ENCODE peak calls at places on chromosomes 7 and 10, in four cellular contexts. One of them, this sample, is unnamed.

GRCh38 chr7:116259821-116260440 is 49.6 kb downstream of the TES start:
- DNase-seq in heart right ventricle: no peak
- DNase-seq in AG04450: no peak
- DNase-seq in upper lobe of right lung: no peak
- DNase-seq in this sample: peak

GRCh38 chr10:6347391-6347951 is 144.7 kb downstream of the PFKFB3 start:
- DNase-seq in heart right ventricle: no peak
- DNase-seq in AG04450: no peak
- DNase-seq in upper lobe of right lung: no peak
- DNase-seq in this sample: no peak

GRCh38 chr7:57579454-57579853 is 129.5 kb downstream of the ZNF716 start:
- DNase-seq in heart right ventricle: no peak
- DNase-seq in AG04450: no peak
- DNase-seq in upper lobe of right lung: no peak
- DNase-seq in this sample: no peak

GRCh38 chr10:111130471-111130870 is 53.6 kb downstream of the ADRA2A start:
- DNase-seq in heart right ventricle: no peak
- DNase-seq in AG04450: no peak
- DNase-seq in upper lobe of right lung: no peak
- DNase-seq in this sample: no peak

GRCh38 chr10:132681858-132682755 is 103.8 kb downstream of the NKX6-2 start:
- DNase-seq in heart right ventricle: no peak
- DNase-seq in AG04450: no peak
- DNase-seq in upper lobe of right lung: peak
- DNase-seq in this sample: no peak

GRCh38 chr7:90655566-90655965 is 59.4 kb downstream of the CDK14 start:
- DNase-seq in heart right ventricle: no peak
- DNase-seq in AG04450: peak
- DNase-seq in upper lobe of right lung: no peak
- DNase-seq in this sample: peak

GRCh38 chr10:72740526-72740925 is 48.6 kb downstream of the MCU start:
- DNase-seq in heart right ventricle: peak
- DNase-seq in AG04450: no peak
- DNase-seq in upper lobe of right lung: no peak
- DNase-seq in this sample: peak

GRCh38 chr10:68992721-68993440 is 4.3 kb downstream of the KIFBP start:
- DNase-seq in heart right ventricle: peak
- DNase-seq in AG04450: peak
- DNase-seq in upper lobe of right lung: no peak
- DNase-seq in this sample: peak

GRCh38 chr7:142885311-142886230 is at the start of gene TRPV6:
- DNase-seq in heart right ventricle: no peak
- DNase-seq in AG04450: no peak
- DNase-seq in upper lobe of right lung: peak
- DNase-seq in this sample: no peak

GRCh38 chr10:113060221-113061053 is 110.4 kb downstream of the TCF7L2 start:
- DNase-seq in heart right ventricle: peak
- DNase-seq in AG04450: no peak
- DNase-seq in upper lobe of right lung: no peak
- DNase-seq in this sample: no peak

GRCh38 chr10:122126763-122127659 is 138.0 kb downstream of the TACC2 start:
- DNase-seq in heart right ventricle: no peak
- DNase-seq in AG04450: peak
- DNase-seq in upper lobe of right lung: no peak
- DNase-seq in this sample: peak

GRCh38 chr10:88045116-88045515 is 181.7 kb downstream of the PTEN start:
- DNase-seq in heart right ventricle: no peak
- DNase-seq in AG04450: no peak
- DNase-seq in upper lobe of right lung: no peak
- DNase-seq in this sample: no peak

GRCh38 chr10:1208376-1209311 is 152.5 kb downstream of the WDR37 start:
- DNase-seq in heart right ventricle: no peak
- DNase-seq in AG04450: no peak
- DNase-seq in upper lobe of right lung: peak
- DNase-seq in this sample: no peak

GRCh38 chr7:130356121-130356759 is 11.6 kb downstream of the CPA5 start:
- DNase-seq in heart right ventricle: peak
- DNase-seq in AG04450: peak
- DNase-seq in upper lobe of right lung: no peak
- DNase-seq in this sample: peak

GRCh38 chr10:77872151-77872946 is 54.2 kb downstream of the DLG5 start:
- DNase-seq in heart right ventricle: no peak
- DNase-seq in AG04450: no peak
- DNase-seq in upper lobe of right lung: no peak
- DNase-seq in this sample: no peak

GRCh38 chr10:112565434-112566053 is 118.5 kb downstream of the VTI1A start:
- DNase-seq in heart right ventricle: no peak
- DNase-seq in AG04450: peak
- DNase-seq in upper lobe of right lung: no peak
- DNase-seq in this sample: no peak

GRCh38 chr7:55476852-55477780 is 95.2 kb downstream of the VOPP1 start:
- DNase-seq in heart right ventricle: no peak
- DNase-seq in AG04450: no peak
- DNase-seq in upper lobe of right lung: no peak
- DNase-seq in this sample: no peak

GRCh38 chr10:35598379-35598778 is 6.8 kb upstream of the GJD4 start:
- DNase-seq in heart right ventricle: no peak
- DNase-seq in AG04450: no peak
- DNase-seq in upper lobe of right lung: no peak
- DNase-seq in this sample: no peak

GRCh38 chr10:123538401-123539320 is 127.5 kb upstream of the GPR26 start:
- DNase-seq in heart right ventricle: no peak
- DNase-seq in AG04450: no peak
- DNase-seq in upper lobe of right lung: no peak
- DNase-seq in this sample: no peak

GRCh38 chr7:27153526-27153925 is 1.1 kb upstream of the HOXA3 start:
- DNase-seq in heart right ventricle: no peak
- DNase-seq in AG04450: no peak
- DNase-seq in upper lobe of right lung: no peak
- DNase-seq in this sample: no peak

GRCh38 chr10:69709366-69709941 is 79.4 kb downstream of the FAM241B start:
- DNase-seq in heart right ventricle: no peak
- DNase-seq in AG04450: no peak
- DNase-seq in upper lobe of right lung: no peak
- DNase-seq in this sample: no peak

GRCh38 chr10:76244061-76244686 is 812.8 kb downstream of the LRMDA start:
- DNase-seq in heart right ventricle: no peak
- DNase-seq in AG04450: no peak
- DNase-seq in upper lobe of right lung: no peak
- DNase-seq in this sample: no peak

GRCh38 chr7:120190109-120190508 is 82.9 kb upstream of the KCND2 start:
- DNase-seq in heart right ventricle: no peak
- DNase-seq in AG04450: no peak
- DNase-seq in upper lobe of right lung: no peak
- DNase-seq in this sample: no peak

GRCh38 chr7:80224416-80224815 is 89.8 kb downstream of the GNAI1 start:
- DNase-seq in heart right ventricle: no peak
- DNase-seq in AG04450: no peak
- DNase-seq in upper lobe of right lung: no peak
- DNase-seq in this sample: no peak
- H3K4me3 ChIP-seq in heart right ventricle: no peak
- H3K4me3 ChIP-seq in AG04450: no peak
- H3K4me3 ChIP-seq in upper lobe of right lung: no peak
- H3K4me3 ChIP-seq in this sample: no peak

GRCh38 chr7:6516387-6516983 is 34.8 kb downstream of the GRID2IP start:
- DNase-seq in heart right ventricle: peak
- DNase-seq in AG04450: peak
- DNase-seq in upper lobe of right lung: peak
- DNase-seq in this sample: peak
- H3K4me3 ChIP-seq in heart right ventricle: peak
- H3K4me3 ChIP-seq in AG04450: no peak
- H3K4me3 ChIP-seq in upper lobe of right lung: peak
- H3K4me3 ChIP-seq in this sample: peak

GRCh38 chr7:127759945-127760421 is 108.0 kb downstream of the SND1 start:
- DNase-seq in heart right ventricle: no peak
- DNase-seq in AG04450: no peak
- DNase-seq in upper lobe of right lung: no peak
- DNase-seq in this sample: no peak

GRCh38 chr7:127758105-127758504 is 106.1 kb downstream of the SND1 start:
- DNase-seq in heart right ventricle: no peak
- DNase-seq in AG04450: no peak
- DNase-seq in upper lobe of right lung: no peak
- DNase-seq in this sample: no peak

GRCh38 chr7:127761196-127761595 is 109.2 kb downstream of the SND1 start:
- DNase-seq in heart right ventricle: no peak
- DNase-seq in AG04450: no peak
- DNase-seq in upper lobe of right lung: no peak
- DNase-seq in this sample: no peak

GRCh38 chr7:127760436-127761031 is 108.5 kb downstream of the SND1 start:
- DNase-seq in heart right ventricle: no peak
- DNase-seq in AG04450: no peak
- DNase-seq in upper lobe of right lung: no peak
- DNase-seq in this sample: no peak

GRCh38 chr7:127758845-127759244 is 106.9 kb downstream of the SND1 start:
- DNase-seq in heart right ventricle: no peak
- DNase-seq in AG04450: no peak
- DNase-seq in upper lobe of right lung: no peak
- DNase-seq in this sample: no peak
- H3K4me3 ChIP-seq in heart right ventricle: no peak
- H3K4me3 ChIP-seq in AG04450: no peak
- H3K4me3 ChIP-seq in upper lobe of right lung: no peak
- H3K4me3 ChIP-seq in this sample: no peak

DNA sequence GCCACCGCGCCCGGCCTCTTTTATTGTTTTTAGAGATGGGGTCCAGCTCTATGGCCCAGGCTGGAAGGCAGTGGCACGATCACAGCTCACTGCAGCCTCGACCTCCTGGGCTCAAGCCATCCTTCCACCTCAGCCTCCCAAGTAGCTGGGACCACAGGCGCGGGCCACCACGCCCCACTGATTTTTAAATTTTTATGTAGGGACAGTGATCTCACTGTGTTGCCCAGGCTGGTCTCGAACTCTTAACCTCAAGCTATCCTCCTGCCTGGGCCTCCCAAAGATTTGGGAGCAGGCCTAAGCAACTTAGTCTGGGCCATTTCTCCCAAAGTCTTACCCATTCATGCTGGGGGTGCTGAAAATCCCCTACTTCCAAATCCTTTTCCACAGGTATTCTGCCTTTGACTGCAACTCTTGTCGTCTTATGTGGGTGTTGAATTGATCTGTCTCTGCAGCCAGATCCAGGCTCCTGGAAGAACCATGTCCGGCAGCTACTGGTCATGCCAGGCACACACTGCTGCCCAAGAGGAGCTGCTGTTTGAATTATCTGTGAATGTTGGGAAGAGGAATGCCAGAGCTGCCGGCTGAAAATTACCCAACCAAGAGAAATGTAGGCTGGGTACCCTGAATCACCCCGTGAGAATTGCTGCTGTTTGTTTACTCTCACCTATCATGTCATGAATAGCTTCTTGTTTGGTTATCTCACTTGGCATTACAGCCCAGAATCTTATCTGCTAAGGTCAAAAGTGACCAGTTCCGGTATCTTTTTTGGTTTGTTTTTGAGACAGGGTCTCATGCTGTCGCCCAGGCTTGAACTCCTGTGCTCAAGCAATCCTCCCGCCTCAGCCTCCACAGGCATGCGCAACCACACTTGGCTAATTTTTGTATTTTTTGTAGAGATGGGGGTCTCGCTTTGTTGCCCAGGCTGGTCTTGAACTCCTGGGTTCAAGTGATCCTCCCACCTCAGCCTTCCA is 1.1 kb downstream of the ZDHHC4 start:
- DNase-seq in heart right ventricle: no peak
- DNase-seq in AG04450: no peak
- DNase-seq in upper lobe of right lung: no peak
- DNase-seq in this sample: no peak
- H3K4me3 ChIP-seq in heart right ventricle: peak
- H3K4me3 ChIP-seq in AG04450: peak
- H3K4me3 ChIP-seq in upper lobe of right lung: peak
- H3K4me3 ChIP-seq in this sample: peak

DNA sequence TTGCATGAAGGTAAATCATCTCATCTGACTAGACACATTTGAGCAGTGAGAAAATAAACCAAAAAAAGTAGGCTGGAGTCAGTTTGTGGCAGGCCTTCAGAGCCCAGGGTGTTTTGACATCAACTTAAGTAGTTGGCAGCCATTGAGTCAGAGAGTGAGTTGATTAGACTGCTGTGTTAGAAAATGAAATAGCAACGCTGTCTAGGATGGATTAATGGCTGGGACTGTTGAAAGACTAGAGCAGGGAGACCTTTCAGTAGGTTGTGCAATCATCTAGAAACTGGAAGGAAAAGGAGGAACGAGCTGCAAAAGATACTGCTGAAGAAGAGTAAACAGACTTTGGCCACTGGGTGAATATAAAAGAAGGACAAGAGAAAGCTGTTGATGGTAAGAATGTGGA is 28.6 kb upstream of the TRIL start:
- DNase-seq in heart right ventricle: no peak
- DNase-seq in AG04450: peak
- DNase-seq in upper lobe of right lung: no peak
- DNase-seq in this sample: peak
- H3K4me3 ChIP-seq in heart right ventricle: no peak
- H3K4me3 ChIP-seq in AG04450: no peak
- H3K4me3 ChIP-seq in upper lobe of right lung: no peak
- H3K4me3 ChIP-seq in this sample: no peak

GRCh38 chr7:77426521-77427051 is 10.4 kb upstream of the GSAP start:
- DNase-seq in heart right ventricle: no peak
- DNase-seq in AG04450: no peak
- DNase-seq in upper lobe of right lung: no peak
- DNase-seq in this sample: no peak
- H3K4me3 ChIP-seq in heart right ventricle: no peak
- H3K4me3 ChIP-seq in AG04450: peak
- H3K4me3 ChIP-seq in upper lobe of right lung: peak
- H3K4me3 ChIP-seq in this sample: no peak

GRCh38 chr7:106731637-106732036 is 70.7 kb upstream of the CCDC71L start:
- DNase-seq in heart right ventricle: no peak
- DNase-seq in AG04450: no peak
- DNase-seq in upper lobe of right lung: no peak
- DNase-seq in this sample: no peak
- H3K4me3 ChIP-seq in heart right ventricle: no peak
- H3K4me3 ChIP-seq in AG04450: no peak
- H3K4me3 ChIP-seq in upper lobe of right lung: peak
- H3K4me3 ChIP-seq in this sample: no peak

GRCh38 chr10:15433850-15434537 is 62.9 kb upstream of the FAM171A1 start:
- DNase-seq in heart right ventricle: no peak
- DNase-seq in AG04450: peak
- DNase-seq in upper lobe of right lung: no peak
- DNase-seq in this sample: peak
- H3K4me3 ChIP-seq in heart right ventricle: peak
- H3K4me3 ChIP-seq in AG04450: peak
- H3K4me3 ChIP-seq in upper lobe of right lung: peak
- H3K4me3 ChIP-seq in this sample: peak

This sample was measured in retinal pigment epithelial cell.